ENCODE peak calls at places on chromosomes 7 and 10, in five cellular contexts. C, D, H, K and W are unnamed samples.

GRCh38 chr10:971150-971542 is 17.1 kb upstream of the GTPBP4 start:
- DNase-seq in C (no peak), K (no peak), H (no peak), D (no peak), W (no peak)

GRCh38 chr10:110739811-110740271 is 95.7 kb downstream of the RBM20 start:
- DNase-seq in K (peak; percentile 90), H (no peak), C (no peak), D (no peak), W (no peak)

GRCh38 chr7:12303507-12303906 is 92.4 kb downstream of the TMEM106B start:
- DNase-seq in H (peak; percentile 16), D (no peak), K (no peak), C (no peak), W (no peak)

GRCh38 chr10:7084255-7085005 is 326.4 kb downstream of the SFMBT2 start:
- DNase-seq in D (no peak), H (no peak), K (no peak), C (no peak), W (no peak)

GRCh38 chr7:7953761-7954160 is 14.8 kb upstream of the GLCCI1 start:
- DNase-seq in K (no peak), H (no peak), C (no peak), D (no peak), W (no peak)

GRCh38 chr7:23109470-23109869 is 3.9 kb downstream of the KLHL7 start:
- DNase-seq in H (no peak), D (no peak), K (no peak), C (no peak), W (no peak)

GRCh38 chr10:649798-650690 is 39.4 kb downstream of the DIP2C start:
- DNase-seq in K (peak; percentile 93), H (no peak), D (no peak), C (no peak), W (no peak)

GRCh38 chr10:44132361-44133289 is 252.3 kb downstream of the CXCL12 start:
- DNase-seq in H (no peak), D (no peak), K (no peak), C (no peak), W (no peak)

GRCh38 chr10:48658889-48659269 is 25.8 kb upstream of the WDFY4 start:
- DNase-seq in C (no peak), K (no peak), D (no peak), H (no peak), W (no peak)

GRCh38 chr7:10720042-10720441 is 253.6 kb upstream of the PHF14 start:
- DNase-seq in C (no peak), K (no peak), H (no peak), D (no peak), W (no peak)

GRCh38 chr7:466465-467191 is 53.0 kb downstream of the PDGFA start:
- DNase-seq in K (no peak), C (no peak), H (no peak), D (no peak), W (no peak)

GRCh38 chr7:5629941-5630340 is 151.5 kb downstream of the RNF216 start:
- DNase-seq in C (no peak), K (no peak), H (no peak), D (no peak), W (no peak)

GRCh38 chr10:75663947-75664664 is 232.7 kb downstream of the LRMDA start:
- DNase-seq in K (no peak), H (no peak), D (no peak), C (no peak), W (no peak)

GRCh38 chr10:48801026-48801425 is 116.4 kb downstream of the WDFY4 start:
- DNase-seq in K (no peak), D (no peak), C (no peak), H (no peak), W (no peak)

DNA sequence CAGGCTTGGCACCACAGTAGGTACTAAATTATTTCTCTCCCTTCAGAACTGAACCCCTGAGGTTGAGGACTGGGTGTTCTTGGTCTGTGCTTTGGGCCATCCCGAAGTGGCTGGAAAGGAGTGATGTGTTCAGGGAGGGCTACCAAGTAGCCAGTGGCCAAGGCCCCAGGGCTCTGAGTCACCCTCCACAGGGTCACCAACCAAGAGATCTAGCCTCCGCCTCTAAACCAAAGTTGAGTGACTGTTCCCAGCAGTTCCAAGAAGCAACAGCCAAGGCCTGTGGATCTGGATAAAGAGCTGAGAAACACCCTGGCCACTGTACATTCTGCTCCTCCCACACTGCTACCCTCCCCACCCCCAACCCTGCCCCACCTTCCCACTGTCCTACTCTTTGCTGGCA is 35.5 kb upstream of the KCNMA1 start:
- DNase-seq in K (no peak), C (no peak), D (no peak), H (no peak), W (no peak)
- TF ChIP-seq SUZ12 in K (no peak), C (no peak), D (no peak), H (no peak), W (no peak)

GRCh38 chr7:69832356-69832755 is 234.1 kb downstream of the AUTS2 start:
- DNase-seq in C (no peak), K (no peak), H (no peak), D (no peak), W (no peak)

GRCh38 chr7:69839782-69840181 is 241.5 kb downstream of the AUTS2 start:
- DNase-seq in K (no peak), D (no peak), C (no peak), H (no peak), W (no peak)

GRCh38 chr7:69840248-69840647 is 242.0 kb downstream of the AUTS2 start:
- DNase-seq in K (no peak), H (no peak), C (no peak), D (no peak), W (no peak)

GRCh38 chr7:69833964-69834363 is 235.7 kb downstream of the AUTS2 start:
- DNase-seq in K (no peak), D (no peak), H (no peak), C (no peak), W (no peak)

GRCh38 chr7:69837387-69838068 is 239.3 kb downstream of the AUTS2 start:
- DNase-seq in D (no peak), K (no peak), H (no peak), C (peak; percentile 73), W (peak; percentile 90)
- TF ChIP-seq SUZ12 in D (no peak), K (no peak), H (no peak), C (no peak), W (no peak)

GRCh38 chr7:69162931-69163330 is 435.3 kb upstream of the AUTS2 start:
- DNase-seq in C (no peak), D (no peak), K (no peak), H (no peak), W (no peak)
- TF ChIP-seq SUZ12 in C (no peak), D (no peak), K (no peak), H (no peak), W (no peak)

DNA sequence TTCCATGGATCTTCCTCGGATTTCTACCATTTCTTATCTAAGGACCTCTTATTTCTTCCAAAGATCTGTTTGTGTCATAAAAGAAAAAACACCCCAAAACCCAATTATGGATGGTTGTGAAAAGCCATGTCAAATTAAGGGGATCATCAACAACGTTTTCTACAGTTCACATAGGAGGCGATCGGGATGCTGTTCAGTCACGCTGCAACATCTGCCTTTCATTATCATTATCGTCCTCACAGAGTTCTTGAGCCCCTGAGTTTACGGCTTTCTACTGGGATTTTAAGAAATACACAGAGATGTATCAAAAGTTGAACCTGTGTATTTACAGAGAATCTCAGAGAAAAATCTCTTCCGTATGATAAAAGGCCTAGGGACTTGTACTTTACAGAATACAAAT is 101.4 kb downstream of the GRM8 start:
- DNase-seq in H (no peak), D (no peak), K (no peak), C (no peak), W (no peak)
- TF ChIP-seq SUZ12 in H (no peak), D (no peak), K (no peak), C (no peak), W (no peak)